ENCODE peak calls at places on chromosomes 7 and 10, in six cellular contexts. One of them, this sample, is unnamed.

GRCh38 chr7:17613338-17614041 is 315.0 kb downstream of the AHR start:
- DNase-seq in pancreas: no peak
- DNase-seq in AG04450: no peak
- DNase-seq in heart right ventricle: no peak
- DNase-seq in PC-3: no peak
- DNase-seq in CD4-positive, alpha-beta T cell: no peak
- DNase-seq in this sample: no peak

GRCh38 chr7:7565746-7566650 is 686 bp upstream of the MIOS start:
- DNase-seq in PC-3: peak; percentile 90
- DNase-seq in heart right ventricle: no peak
- DNase-seq in pancreas: peak; percentile 66
- DNase-seq in AG04450: no peak
- DNase-seq in CD4-positive, alpha-beta T cell: no peak
- DNase-seq in this sample: no peak

GRCh38 chr7:156907656-156908055 is 14.7 kb upstream of the LMBR1 start:
- DNase-seq in pancreas: no peak
- DNase-seq in PC-3: no peak
- DNase-seq in heart right ventricle: no peak
- DNase-seq in CD4-positive, alpha-beta T cell: no peak
- DNase-seq in AG04450: no peak
- DNase-seq in this sample: no peak

GRCh38 chr7:127448566-127448965 is 56.1 kb upstream of the ZNF800 start:
- DNase-seq in CD4-positive, alpha-beta T cell: no peak
- DNase-seq in heart right ventricle: no peak
- DNase-seq in PC-3: no peak
- DNase-seq in pancreas: no peak
- DNase-seq in AG04450: no peak
- DNase-seq in this sample: no peak

GRCh38 chr10:24306507-24306875 is 97.6 kb downstream of the KIAA1217 start:
- DNase-seq in PC-3: no peak
- DNase-seq in AG04450: no peak
- DNase-seq in pancreas: no peak
- DNase-seq in CD4-positive, alpha-beta T cell: no peak
- DNase-seq in heart right ventricle: no peak
- DNase-seq in this sample: no peak

GRCh38 chr10:24255907-24256306 is 47.0 kb downstream of the KIAA1217 start:
- DNase-seq in CD4-positive, alpha-beta T cell: no peak
- DNase-seq in PC-3: peak; percentile 11
- DNase-seq in AG04450: no peak
- DNase-seq in pancreas: no peak
- DNase-seq in heart right ventricle: peak; percentile 25
- DNase-seq in this sample: no peak

GRCh38 chr7:94620703-94621118 is 35.2 kb downstream of the SGCE start:
- DNase-seq in PC-3: peak; percentile 94
- DNase-seq in heart right ventricle: peak; percentile 62
- DNase-seq in AG04450: peak; percentile 53
- DNase-seq in CD4-positive, alpha-beta T cell: no peak
- DNase-seq in pancreas: peak; percentile 39
- DNase-seq in this sample: peak; percentile 32

GRCh38 chr10:45560262-45560661 is 112.3 kb downstream of the ZFAND4 start:
- DNase-seq in CD4-positive, alpha-beta T cell: no peak
- DNase-seq in pancreas: no peak
- DNase-seq in heart right ventricle: no peak
- DNase-seq in PC-3: no peak
- DNase-seq in AG04450: no peak
- DNase-seq in this sample: no peak

GRCh38 chr7:96596120-96596826 is 113.4 kb downstream of the SEM1 start:
- DNase-seq in CD4-positive, alpha-beta T cell: no peak
- DNase-seq in PC-3: peak; percentile 32
- DNase-seq in heart right ventricle: no peak
- DNase-seq in pancreas: peak; percentile 35
- DNase-seq in AG04450: no peak
- DNase-seq in this sample: no peak

GRCh38 chr10:130808686-130809085 is 502.8 kb downstream of the TCERG1L start:
- DNase-seq in pancreas: no peak
- DNase-seq in heart right ventricle: no peak
- DNase-seq in PC-3: no peak
- DNase-seq in CD4-positive, alpha-beta T cell: no peak
- DNase-seq in AG04450: no peak
- DNase-seq in this sample: no peak

GRCh38 chr10:34576789-34577188 is 238.3 kb downstream of the PARD3 start:
- DNase-seq in pancreas: no peak
- DNase-seq in AG04450: no peak
- DNase-seq in CD4-positive, alpha-beta T cell: no peak
- DNase-seq in heart right ventricle: no peak
- DNase-seq in PC-3: no peak
- DNase-seq in this sample: no peak

GRCh38 chr7:158424011-158424410 is 163.6 kb downstream of the PTPRN2 start:
- DNase-seq in AG04450: no peak
- DNase-seq in PC-3: no peak
- DNase-seq in CD4-positive, alpha-beta T cell: no peak
- DNase-seq in heart right ventricle: no peak
- DNase-seq in pancreas: no peak
- DNase-seq in this sample: no peak

GRCh38 chr7:28815928-28816373 is 142.2 kb downstream of the TRIL start:
- DNase-seq in AG04450: no peak
- DNase-seq in pancreas: no peak
- DNase-seq in heart right ventricle: no peak
- DNase-seq in PC-3: no peak
- DNase-seq in CD4-positive, alpha-beta T cell: no peak
- DNase-seq in this sample: no peak
- H3K27ac ChIP-seq in AG04450: no peak overlapping the region
- H3K27ac ChIP-seq in pancreas: no peak overlapping the region
- H3K27ac ChIP-seq in heart right ventricle: no peak overlapping the region
- H3K27ac ChIP-seq in PC-3: no peak overlapping the region
- H3K27ac ChIP-seq in CD4-positive, alpha-beta T cell: no peak overlapping the region
- H3K27ac ChIP-seq in this sample: no peak overlapping the region

GRCh38 chr10:77416327-77417135 is 221.1 kb downstream of the KCNMA1 start:
- DNase-seq in heart right ventricle: no peak
- DNase-seq in PC-3: peak; percentile 100
- DNase-seq in pancreas: no peak
- DNase-seq in CD4-positive, alpha-beta T cell: no peak
- DNase-seq in AG04450: peak; percentile 63
- DNase-seq in this sample: no peak
- H3K27ac ChIP-seq in heart right ventricle: no peak overlapping the region
- H3K27ac ChIP-seq in PC-3: peak overlapping the region; percentile 76
- H3K27ac ChIP-seq in pancreas: peak overlapping the region; percentile 77
- H3K27ac ChIP-seq in CD4-positive, alpha-beta T cell: no peak overlapping the region
- H3K27ac ChIP-seq in AG04450: peak overlapping the region; percentile 80
- H3K27ac ChIP-seq in this sample: no peak overlapping the region

DNA sequence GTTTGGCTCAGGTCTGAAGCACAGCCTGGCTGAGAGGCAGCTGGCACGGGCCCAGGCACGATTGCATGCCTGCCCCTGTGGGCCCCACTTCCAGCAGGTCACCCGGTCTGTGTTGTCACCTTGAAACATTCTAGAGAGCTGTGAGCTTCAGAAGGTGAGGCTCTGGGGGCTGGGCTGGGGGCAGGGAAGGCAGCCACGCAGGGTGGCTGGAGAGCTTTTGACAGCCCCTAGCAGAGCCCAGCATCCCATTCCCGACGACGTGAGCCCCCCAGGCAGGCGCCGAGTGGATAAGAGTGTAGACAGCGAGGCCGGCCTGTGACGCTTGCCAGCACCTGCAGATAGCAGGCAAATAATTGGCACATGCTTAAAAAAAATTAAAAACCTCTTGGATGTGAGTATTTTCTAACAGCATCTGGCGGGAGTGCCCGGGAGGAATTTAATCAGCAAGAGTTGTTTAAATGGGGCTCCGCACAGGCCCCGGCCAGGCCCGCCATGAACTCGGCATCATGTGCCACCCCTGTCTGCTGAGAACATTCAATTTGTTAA is 212.0 kb upstream of the TBX20 start:
- DNase-seq in PC-3: no peak
- DNase-seq in heart right ventricle: peak; percentile 76
- DNase-seq in CD4-positive, alpha-beta T cell: no peak
- DNase-seq in AG04450: no peak
- DNase-seq in pancreas: peak; percentile 29
- DNase-seq in this sample: no peak
- H3K27ac ChIP-seq in PC-3: no peak overlapping the region
- H3K27ac ChIP-seq in heart right ventricle: peak overlapping the region; percentile 83
- H3K27ac ChIP-seq in CD4-positive, alpha-beta T cell: no peak overlapping the region
- H3K27ac ChIP-seq in AG04450: no peak overlapping the region
- H3K27ac ChIP-seq in pancreas: no peak overlapping the region
- H3K27ac ChIP-seq in this sample: no peak overlapping the region

GRCh38 chr7:75916259-75916658 is 1.3 kb downstream of the POR start:
- DNase-seq in AG04450: no peak
- DNase-seq in PC-3: no peak
- DNase-seq in heart right ventricle: no peak
- DNase-seq in pancreas: no peak
- DNase-seq in CD4-positive, alpha-beta T cell: no peak
- DNase-seq in this sample: no peak

GRCh38 chr7:75914169-75914654 is 743 bp upstream of the POR start:
- DNase-seq in CD4-positive, alpha-beta T cell: no peak
- DNase-seq in heart right ventricle: no peak
- DNase-seq in AG04450: no peak
- DNase-seq in pancreas: peak; percentile 29
- DNase-seq in PC-3: no peak
- DNase-seq in this sample: no peak

GRCh38 chr7:75915416-75916156 is 631 bp downstream of the POR start:
- DNase-seq in CD4-positive, alpha-beta T cell: no peak
- DNase-seq in PC-3: no peak
- DNase-seq in heart right ventricle: peak; percentile 24
- DNase-seq in AG04450: no peak
- DNase-seq in pancreas: peak; percentile 29
- DNase-seq in this sample: no peak

GRCh38 chr7:75913437-75913836 is 1.5 kb upstream of the POR start:
- DNase-seq in PC-3: no peak
- DNase-seq in pancreas: no peak
- DNase-seq in CD4-positive, alpha-beta T cell: no peak
- DNase-seq in heart right ventricle: no peak
- DNase-seq in AG04450: no peak
- DNase-seq in this sample: no peak

GRCh38 chr7:75914655-75915415 is at the start of gene POR:
- DNase-seq in PC-3: peak; percentile 94
- DNase-seq in AG04450: peak; percentile 69
- DNase-seq in CD4-positive, alpha-beta T cell: peak; percentile 97
- DNase-seq in heart right ventricle: peak; percentile 97
- DNase-seq in pancreas: peak; percentile 97
- DNase-seq in this sample: peak; percentile 86
- H3K27ac ChIP-seq in PC-3: no peak within 1 kb of the TSS
- H3K27ac ChIP-seq in AG04450: peak within 1 kb of the TSS; percentile 68
- H3K27ac ChIP-seq in CD4-positive, alpha-beta T cell: peak within 1 kb of the TSS; percentile 91
- H3K27ac ChIP-seq in heart right ventricle: peak within 1 kb of the TSS; percentile 98
- H3K27ac ChIP-seq in pancreas: peak within 1 kb of the TSS; percentile 87
- H3K27ac ChIP-seq in this sample: peak within 1 kb of the TSS; percentile 81

This sample was measured in HL-60.